ENCODE peak calls at places on chromosome 22, in ten cellular contexts. K is neural progenitor cell; H is pancreas; L is HCT116; O is stomach; F is lower leg skin; T is fibroblast of lung; Z is esophagus muscularis mucosa; B is H1; Q is CD8-positive, alpha-beta T cell. E is an unnamed sample.

GRCh38 chr22:27474112-27474571 is 327.4 kb downstream of the MN1 start:
- DNase-seq in K (no peak), B (no peak), L (no peak), H (no peak), O (no peak), F (no peak), Q (no peak), Z (no peak), T (peak; percentile 80), E (no peak)

GRCh38 chr22:39607093-39607492 is 36.5 kb downstream of the CACNA1I start:
- DNase-seq in B (no peak), T (no peak), L (no peak), H (no peak), K (no peak), O (no peak), F (no peak), Z (no peak), Q (no peak), E (no peak)

GRCh38 chr22:29801153-29801552 is 34.0 kb downstream of the UQCR10 start:
- DNase-seq in Z (no peak), T (no peak), Q (no peak), H (no peak), K (peak; percentile 38), B (no peak), L (no peak), O (peak; percentile 58), F (no peak), E (no peak)

GRCh38 chr22:37951305-37951704 is 2.1 kb downstream of the C22orf23 start:
- DNase-seq in O (no peak), Q (no peak), F (no peak), K (peak; percentile 63), T (no peak), Z (no peak), B (no peak), L (no peak), H (no peak), E (no peak)

GRCh38 chr22:37631448-37632173 is 7.9 kb upstream of the SH3BP1 start:
- DNase-seq in F (no peak), Z (no peak), Q (no peak), L (no peak), K (no peak), O (no peak), H (no peak), B (no peak), T (no peak), E (no peak)

GRCh38 chr22:49152930-49153770 is 674.5 kb downstream of the BRD1 start:
- DNase-seq in K (no peak), H (no peak), Z (no peak), L (no peak), O (no peak), Q (no peak), T (no peak), B (no peak), F (no peak), E (no peak)

GRCh38 chr22:46352276-46352675 is 16.8 kb downstream of the TRMU start:
- DNase-seq in Q (no peak), O (no peak), H (no peak), L (no peak), K (no peak), F (no peak), T (no peak), Z (no peak), B (no peak), E (no peak)

GRCh38 chr22:39900306-39901227 is at the start of gene GRAP2:
- DNase-seq in O (no peak), H (no peak), K (no peak), T (no peak), Z (no peak), Q (peak; percentile 61), F (no peak), B (no peak), L (no peak), E (peak; percentile 83)

GRCh38 chr22:46309526-46310085 is 12.9 kb downstream of the GTSE1 start:
- DNase-seq in L (no peak), Z (no peak), Q (no peak), H (no peak), O (no peak), K (no peak), T (no peak), F (no peak), B (no peak), E (no peak)

GRCh38 chr22:45200862-45201511 is 37.3 kb downstream of the NUP50 start:
- DNase-seq in Q (no peak), B (peak; percentile 45), L (no peak), K (no peak), F (no peak), O (no peak), Z (no peak), H (no peak), T (peak; percentile 93), E (no peak)

GRCh38 chr22:26648761-26649363 is 8.5 kb upstream of the MIAT start:
- DNase-seq in Q (no peak), F (no peak), Z (no peak), K (no peak), B (no peak), T (no peak), O (no peak), H (no peak), L (no peak), E (no peak)

GRCh38 chr22:50002791-50003190 is 9.8 kb downstream of the IL17REL start:
- DNase-seq in F (no peak), Q (no peak), L (no peak), O (no peak), B (no peak), T (peak; percentile 21), Z (no peak), K (no peak), H (no peak), E (no peak)

GRCh38 chr22:19772673-19773469 is 12.3 kb downstream of the TBX1 start:
- DNase-seq in B (no peak), K (no peak), F (no peak), T (no peak), O (peak; percentile 51), L (no peak), Q (no peak), H (no peak), Z (no peak), E (peak; percentile 46)
- TF ChIP-seq CTCF in B (no peak), K (no peak), F (no peak), T (no peak), O (no peak), L (no peak), Q (no peak), H (no peak), Z (no peak), E (peak; percentile 27)

GRCh38 chr22:20992456-20993303 is 9.2 kb downstream of the THAP7 start:
- DNase-seq in Z (no peak), F (no peak), L (no peak), T (no peak), K (no peak), H (no peak), B (no peak), Q (no peak), O (no peak), E (no peak)
- H3K4me3 ChIP-seq in Z (no peak overlapping the region), F (no peak overlapping the region), L (no peak overlapping the region), T (no peak overlapping the region), K (no peak overlapping the region), H (no peak overlapping the region), B (no peak overlapping the region), Q (no peak overlapping the region), O (no peak overlapping the region), E (no peak overlapping the region)

DNA sequence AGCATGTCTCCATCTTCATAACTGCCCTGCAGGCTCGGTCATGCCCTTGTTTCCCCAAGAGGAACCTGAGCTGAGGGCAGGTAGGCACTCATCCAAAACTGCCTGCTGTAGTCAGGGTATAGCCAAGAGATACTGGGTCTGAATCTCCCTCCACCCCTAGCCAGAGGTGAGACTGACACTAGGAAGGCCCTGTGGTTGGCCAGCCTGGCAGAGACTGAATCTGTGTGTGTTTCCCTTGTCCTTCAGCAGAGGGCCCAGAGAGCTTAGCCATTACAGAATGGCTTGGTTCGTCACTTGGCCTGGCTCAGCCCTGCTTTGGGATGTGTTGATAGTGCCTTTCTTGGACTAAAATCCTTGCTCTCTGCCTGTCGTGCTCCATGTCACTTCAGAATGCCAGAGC is 79.3 kb upstream of the SUSD2 start:
- DNase-seq in O (no peak), H (no peak), B (no peak), Z (no peak), L (no peak), K (no peak), T (no peak), Q (no peak), F (no peak), E (no peak)
- TF ChIP-seq CTCF in O (no peak), H (no peak), B (no peak), Z (no peak), L (no peak), K (no peak), T (no peak), Q (no peak), F (no peak), E (no peak)

GRCh38 chr22:28736296-28737155 is 5.1 kb downstream of the CHEK2 start:
- DNase-seq in K (peak; percentile 58), Z (no peak), O (no peak), T (no peak), Q (no peak), H (no peak), B (no peak), F (no peak), L (no peak), E (no peak)
- H3K4me3 ChIP-seq in K (no peak overlapping the region), Z (no peak overlapping the region), O (no peak overlapping the region), T (no peak overlapping the region), Q (no peak overlapping the region), H (no peak overlapping the region), B (no peak overlapping the region), F (no peak overlapping the region), L (no peak overlapping the region), E (no peak overlapping the region)

E was measured in GM12864.